ENCODE peak calls at places on chromosomes 7 and 10, in five cellular contexts. One of them, this sample, is unnamed.

GRCh38 chr7:158260567-158261361 is 326.9 kb downstream of the PTPRN2 start:
- DNase-seq in DMS153: no peak
- DNase-seq in mesendoderm: no peak
- DNase-seq in activated CD4-positive, alpha-beta T cell treated with anti-CD3 and anti-CD28 coated beads, Interleukin-2, amount 50 U/mL, for 4 hours: no peak
- DNase-seq in activated CD8-positive, alpha-beta memory T cell treated with anti-CD3 and anti-CD28 coated beads for 48 hours: no peak
- DNase-seq in this sample: no peak

GRCh38 chr7:84746347-84746746 is 440.5 kb downstream of the SEMA3D start:
- DNase-seq in DMS153: no peak
- DNase-seq in mesendoderm: no peak
- DNase-seq in activated CD4-positive, alpha-beta T cell treated with anti-CD3 and anti-CD28 coated beads, Interleukin-2, amount 50 U/mL, for 4 hours: no peak
- DNase-seq in activated CD8-positive, alpha-beta memory T cell treated with anti-CD3 and anti-CD28 coated beads for 48 hours: no peak
- DNase-seq in this sample: no peak

GRCh38 chr7:133547981-133548380 is 295.1 kb downstream of the EXOC4 start:
- DNase-seq in DMS153: no peak
- DNase-seq in mesendoderm: no peak
- DNase-seq in activated CD4-positive, alpha-beta T cell treated with anti-CD3 and anti-CD28 coated beads, Interleukin-2, amount 50 U/mL, for 4 hours: no peak
- DNase-seq in activated CD8-positive, alpha-beta memory T cell treated with anti-CD3 and anti-CD28 coated beads for 48 hours: no peak
- DNase-seq in this sample: no peak

GRCh38 chr7:111138196-111138569 is 47.3 kb downstream of the LRRN3 start:
- DNase-seq in DMS153: no peak
- DNase-seq in mesendoderm: peak; percentile 42
- DNase-seq in activated CD4-positive, alpha-beta T cell treated with anti-CD3 and anti-CD28 coated beads, Interleukin-2, amount 50 U/mL, for 4 hours: peak; percentile 52
- DNase-seq in activated CD8-positive, alpha-beta memory T cell treated with anti-CD3 and anti-CD28 coated beads for 48 hours: no peak
- DNase-seq in this sample: no peak

GRCh38 chr10:91804126-91804510 is 5.9 kb downstream of the TNKS2 start:
- DNase-seq in DMS153: no peak
- DNase-seq in mesendoderm: no peak
- DNase-seq in activated CD4-positive, alpha-beta T cell treated with anti-CD3 and anti-CD28 coated beads, Interleukin-2, amount 50 U/mL, for 4 hours: no peak
- DNase-seq in activated CD8-positive, alpha-beta memory T cell treated with anti-CD3 and anti-CD28 coated beads for 48 hours: no peak
- DNase-seq in this sample: no peak

GRCh38 chr7:120327054-120327453 is 54.1 kb downstream of the KCND2 start:
- DNase-seq in DMS153: no peak
- DNase-seq in mesendoderm: no peak
- DNase-seq in activated CD4-positive, alpha-beta T cell treated with anti-CD3 and anti-CD28 coated beads, Interleukin-2, amount 50 U/mL, for 4 hours: no peak
- DNase-seq in activated CD8-positive, alpha-beta memory T cell treated with anti-CD3 and anti-CD28 coated beads for 48 hours: no peak
- DNase-seq in this sample: no peak

GRCh38 chr10:59181668-59182067 is 5.2 kb downstream of the PHYHIPL start:
- DNase-seq in DMS153: peak; percentile 49
- DNase-seq in mesendoderm: peak; percentile 80
- DNase-seq in activated CD4-positive, alpha-beta T cell treated with anti-CD3 and anti-CD28 coated beads, Interleukin-2, amount 50 U/mL, for 4 hours: no peak
- DNase-seq in activated CD8-positive, alpha-beta memory T cell treated with anti-CD3 and anti-CD28 coated beads for 48 hours: no peak
- DNase-seq in this sample: peak; percentile 20

GRCh38 chr7:17625038-17625437 is 315.3 kb downstream of the SNX13 start:
- DNase-seq in DMS153: no peak
- DNase-seq in mesendoderm: no peak
- DNase-seq in activated CD4-positive, alpha-beta T cell treated with anti-CD3 and anti-CD28 coated beads, Interleukin-2, amount 50 U/mL, for 4 hours: no peak
- DNase-seq in activated CD8-positive, alpha-beta memory T cell treated with anti-CD3 and anti-CD28 coated beads for 48 hours: no peak
- DNase-seq in this sample: peak; percentile 94

GRCh38 chr7:128378637-128379036 is 17.1 kb upstream of the PRRT4 start:
- DNase-seq in DMS153: no peak
- DNase-seq in mesendoderm: no peak
- DNase-seq in activated CD4-positive, alpha-beta T cell treated with anti-CD3 and anti-CD28 coated beads, Interleukin-2, amount 50 U/mL, for 4 hours: no peak
- DNase-seq in activated CD8-positive, alpha-beta memory T cell treated with anti-CD3 and anti-CD28 coated beads for 48 hours: no peak
- DNase-seq in this sample: no peak

GRCh38 chr10:97880109-97880508 is 30.5 kb downstream of the GOLGA7B start:
- DNase-seq in DMS153: no peak
- DNase-seq in mesendoderm: no peak
- DNase-seq in activated CD4-positive, alpha-beta T cell treated with anti-CD3 and anti-CD28 coated beads, Interleukin-2, amount 50 U/mL, for 4 hours: no peak
- DNase-seq in activated CD8-positive, alpha-beta memory T cell treated with anti-CD3 and anti-CD28 coated beads for 48 hours: no peak
- DNase-seq in this sample: no peak

GRCh38 chr10:6314620-6315205 is 112.0 kb downstream of the PFKFB3 start:
- DNase-seq in DMS153: no peak
- DNase-seq in mesendoderm: no peak
- DNase-seq in activated CD4-positive, alpha-beta T cell treated with anti-CD3 and anti-CD28 coated beads, Interleukin-2, amount 50 U/mL, for 4 hours: no peak
- DNase-seq in activated CD8-positive, alpha-beta memory T cell treated with anti-CD3 and anti-CD28 coated beads for 48 hours: no peak
- DNase-seq in this sample: no peak

GRCh38 chr7:20298486-20298901 is 32.2 kb upstream of the ITGB8 start:
- DNase-seq in DMS153: no peak
- DNase-seq in mesendoderm: no peak
- DNase-seq in activated CD4-positive, alpha-beta T cell treated with anti-CD3 and anti-CD28 coated beads, Interleukin-2, amount 50 U/mL, for 4 hours: no peak
- DNase-seq in activated CD8-positive, alpha-beta memory T cell treated with anti-CD3 and anti-CD28 coated beads for 48 hours: no peak
- DNase-seq in this sample: no peak

GRCh38 chr7:38311329-38311937 is 38.0 kb upstream of the TARP start:
- DNase-seq in DMS153: no peak
- DNase-seq in mesendoderm: no peak
- DNase-seq in activated CD4-positive, alpha-beta T cell treated with anti-CD3 and anti-CD28 coated beads, Interleukin-2, amount 50 U/mL, for 4 hours: no peak
- DNase-seq in activated CD8-positive, alpha-beta memory T cell treated with anti-CD3 and anti-CD28 coated beads for 48 hours: no peak
- DNase-seq in this sample: no peak

GRCh38 chr10:61933857-61934559 is 32.5 kb downstream of the ARID5B start:
- DNase-seq in DMS153: no peak
- DNase-seq in mesendoderm: no peak
- DNase-seq in activated CD4-positive, alpha-beta T cell treated with anti-CD3 and anti-CD28 coated beads, Interleukin-2, amount 50 U/mL, for 4 hours: no peak
- DNase-seq in activated CD8-positive, alpha-beta memory T cell treated with anti-CD3 and anti-CD28 coated beads for 48 hours: no peak
- DNase-seq in this sample: no peak

GRCh38 chr10:351770-352318 is 216.6 kb downstream of the ZMYND11 start:
- DNase-seq in DMS153: no peak
- DNase-seq in mesendoderm: no peak
- DNase-seq in activated CD4-positive, alpha-beta T cell treated with anti-CD3 and anti-CD28 coated beads, Interleukin-2, amount 50 U/mL, for 4 hours: no peak
- DNase-seq in activated CD8-positive, alpha-beta memory T cell treated with anti-CD3 and anti-CD28 coated beads for 48 hours: no peak
- DNase-seq in this sample: no peak

GRCh38 chr10:119346063-119346835 is 138.9 kb downstream of the GRK5 start:
- DNase-seq in DMS153: no peak
- DNase-seq in mesendoderm: no peak
- DNase-seq in activated CD4-positive, alpha-beta T cell treated with anti-CD3 and anti-CD28 coated beads, Interleukin-2, amount 50 U/mL, for 4 hours: no peak
- DNase-seq in activated CD8-positive, alpha-beta memory T cell treated with anti-CD3 and anti-CD28 coated beads for 48 hours: no peak
- DNase-seq in this sample: no peak

GRCh38 chr7:77985232-77985973 is 186.8 kb downstream of the PHTF2 start:
- DNase-seq in DMS153: no peak
- DNase-seq in mesendoderm: no peak
- DNase-seq in activated CD4-positive, alpha-beta T cell treated with anti-CD3 and anti-CD28 coated beads, Interleukin-2, amount 50 U/mL, for 4 hours: no peak
- DNase-seq in activated CD8-positive, alpha-beta memory T cell treated with anti-CD3 and anti-CD28 coated beads for 48 hours: no peak
- DNase-seq in this sample: no peak

GRCh38 chr7:95718556-95719410 is 53.6 kb upstream of the DYNC1I1 start:
- DNase-seq in DMS153: no peak
- DNase-seq in mesendoderm: no peak
- DNase-seq in activated CD4-positive, alpha-beta T cell treated with anti-CD3 and anti-CD28 coated beads, Interleukin-2, amount 50 U/mL, for 4 hours: no peak
- DNase-seq in activated CD8-positive, alpha-beta memory T cell treated with anti-CD3 and anti-CD28 coated beads for 48 hours: no peak
- DNase-seq in this sample: peak; percentile 28

GRCh38 chr7:78787854-78788253 is 665.6 kb downstream of the MAGI2 start:
- DNase-seq in DMS153: no peak
- DNase-seq in mesendoderm: no peak
- DNase-seq in activated CD4-positive, alpha-beta T cell treated with anti-CD3 and anti-CD28 coated beads, Interleukin-2, amount 50 U/mL, for 4 hours: no peak
- DNase-seq in activated CD8-positive, alpha-beta memory T cell treated with anti-CD3 and anti-CD28 coated beads for 48 hours: no peak
- DNase-seq in this sample: no peak

GRCh38 chr7:75924884-75925283 is 9.9 kb downstream of the POR start:
- DNase-seq in DMS153: no peak
- DNase-seq in mesendoderm: no peak
- DNase-seq in activated CD4-positive, alpha-beta T cell treated with anti-CD3 and anti-CD28 coated beads, Interleukin-2, amount 50 U/mL, for 4 hours: no peak
- DNase-seq in activated CD8-positive, alpha-beta memory T cell treated with anti-CD3 and anti-CD28 coated beads for 48 hours: no peak
- DNase-seq in this sample: no peak

GRCh38 chr7:30871655-30872054 is 40.0 kb upstream of the AQP1 start:
- DNase-seq in DMS153: no peak
- DNase-seq in mesendoderm: no peak
- DNase-seq in activated CD4-positive, alpha-beta T cell treated with anti-CD3 and anti-CD28 coated beads, Interleukin-2, amount 50 U/mL, for 4 hours: no peak
- DNase-seq in activated CD8-positive, alpha-beta memory T cell treated with anti-CD3 and anti-CD28 coated beads for 48 hours: no peak
- DNase-seq in this sample: no peak

GRCh38 chr10:59553127-59553649 is 156.5 kb downstream of the SLC16A9 start:
- DNase-seq in DMS153: no peak
- DNase-seq in mesendoderm: no peak
- DNase-seq in activated CD4-positive, alpha-beta T cell treated with anti-CD3 and anti-CD28 coated beads, Interleukin-2, amount 50 U/mL, for 4 hours: no peak
- DNase-seq in activated CD8-positive, alpha-beta memory T cell treated with anti-CD3 and anti-CD28 coated beads for 48 hours: no peak
- DNase-seq in this sample: no peak